ENCODE peak calls at places on chromosome 6, in ten cellular contexts. P, R, O, L, Q, E, J, U, H and X are unnamed samples.

GRCh38 chr6:20640181-20640580 is 105.9 kb downstream of the CDKAL1 start:
- DNase-seq in L (no peak), U (no peak), P (no peak), E (no peak), R (no peak), O (no peak), H (no peak), J (no peak), Q (no peak), X (no peak)

GRCh38 chr6:132190815-132191175 is 210.5 kb downstream of the MOXD1 start:
- DNase-seq in J (peak), U (peak), L (no peak), Q (no peak), E (peak), R (no peak), H (no peak), O (no peak), P (no peak), X (peak)

GRCh38 chr6:71929047-71929446 is 42.7 kb downstream of the RIMS1 start:
- DNase-seq in J (no peak), O (peak), H (no peak), Q (no peak), E (no peak), P (no peak), U (no peak), L (no peak), R (no peak), X (no peak)

GRCh38 chr6:71982385-71982784 is 96.0 kb downstream of the RIMS1 start:
- DNase-seq in J (no peak), L (no peak), R (no peak), H (no peak), P (no peak), Q (no peak), U (no peak), O (no peak), E (no peak), X (no peak)

GRCh38 chr6:167707686-167708500 is 118.8 kb upstream of the AFDN start:
- DNase-seq in H (no peak), E (no peak), J (no peak), P (no peak), Q (peak), O (no peak), R (no peak), U (no peak), L (no peak), X (no peak)

GRCh38 chr6:36678488-36679042 is at the start of gene CDKN1A:
- DNase-seq in L (peak), U (peak), E (no peak), R (peak), H (peak), P (peak), J (peak), Q (peak), O (peak), X (peak)

GRCh38 chr6:151036869-151037680 is 171.6 kb downstream of the MTHFD1L start:
- DNase-seq in E (no peak), H (no peak), P (no peak), L (no peak), U (no peak), O (no peak), Q (no peak), J (peak), R (no peak), X (no peak)

GRCh38 chr6:71043902-71044301 is 87.0 kb upstream of the B3GAT2 start:
- DNase-seq in P (no peak), J (peak), Q (no peak), O (peak), L (no peak), E (no peak), U (no peak), H (no peak), R (no peak), X (no peak)

GRCh38 chr6:28794175-28795002 is 129.4 kb downstream of the TRIM27 start:
- DNase-seq in U (peak), E (no peak), H (peak), R (no peak), O (peak), J (peak), P (peak), Q (no peak), L (no peak), X (peak)

GRCh38 chr6:89986650-89987074 is 92.4 kb downstream of the GJA10 start:
- DNase-seq in O (no peak), Q (no peak), L (no peak), J (peak), U (no peak), E (peak), P (no peak), H (peak), R (no peak), X (peak)

GRCh38 chr6:44265843-44266233 is 487 bp upstream of the NFKBIE start:
- DNase-seq in E (no peak), Q (no peak), R (no peak), H (no peak), L (no peak), O (no peak), P (no peak), J (no peak), U (no peak), X (no peak)

GRCh38 chr6:53921639-53922038 is 126.8 kb downstream of the LRRC1 start:
- DNase-seq in L (no peak), E (no peak), U (no peak), H (no peak), J (no peak), Q (no peak), P (no peak), R (no peak), O (no peak), X (no peak)

GRCh38 chr6:156557269-156557885 is 219.8 kb upstream of the ARID1B start:
- DNase-seq in R (no peak), L (no peak), Q (no peak), P (peak), J (no peak), H (peak), E (no peak), O (peak), U (peak), X (no peak)

GRCh38 chr6:52155791-52156576 is 30.2 kb upstream of the IL17A start:
- DNase-seq in L (peak), U (no peak), O (peak), H (no peak), R (no peak), J (no peak), P (no peak), Q (no peak), E (no peak), X (no peak)
- H3K4me3 ChIP-seq in L (no peak), U (no peak), O (no peak), H (no peak), R (no peak), J (no peak), P (no peak), Q (no peak), E (no peak), X (no peak)

DNA sequence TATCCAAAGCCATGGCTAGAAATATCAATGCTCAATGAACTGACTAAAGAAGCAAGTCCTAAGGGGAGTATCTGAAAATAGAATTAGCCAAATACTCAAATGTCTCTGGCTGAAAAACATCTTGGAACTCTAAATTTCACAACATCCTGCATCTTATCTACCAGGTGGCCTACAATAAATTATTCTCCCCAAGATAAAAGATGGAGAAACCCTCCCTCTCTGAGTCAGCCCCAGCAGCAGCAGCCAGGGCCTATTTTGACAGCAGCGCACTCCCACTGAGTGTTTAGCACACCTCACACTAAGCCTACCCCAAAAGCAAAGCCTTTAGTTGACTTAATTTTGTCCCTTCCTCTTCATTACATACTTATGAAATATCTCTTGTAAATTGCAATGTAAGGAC is 5.9 kb downstream of the CALHM6 start:
- DNase-seq in J (peak), U (peak), R (no peak), P (no peak), E (no peak), Q (no peak), H (no peak), L (no peak), O (no peak), X (no peak)
- H3K4me3 ChIP-seq in J (no peak), U (no peak), R (no peak), P (no peak), E (no peak), Q (no peak), H (no peak), L (no peak), O (no peak), X (no peak)

DNA sequence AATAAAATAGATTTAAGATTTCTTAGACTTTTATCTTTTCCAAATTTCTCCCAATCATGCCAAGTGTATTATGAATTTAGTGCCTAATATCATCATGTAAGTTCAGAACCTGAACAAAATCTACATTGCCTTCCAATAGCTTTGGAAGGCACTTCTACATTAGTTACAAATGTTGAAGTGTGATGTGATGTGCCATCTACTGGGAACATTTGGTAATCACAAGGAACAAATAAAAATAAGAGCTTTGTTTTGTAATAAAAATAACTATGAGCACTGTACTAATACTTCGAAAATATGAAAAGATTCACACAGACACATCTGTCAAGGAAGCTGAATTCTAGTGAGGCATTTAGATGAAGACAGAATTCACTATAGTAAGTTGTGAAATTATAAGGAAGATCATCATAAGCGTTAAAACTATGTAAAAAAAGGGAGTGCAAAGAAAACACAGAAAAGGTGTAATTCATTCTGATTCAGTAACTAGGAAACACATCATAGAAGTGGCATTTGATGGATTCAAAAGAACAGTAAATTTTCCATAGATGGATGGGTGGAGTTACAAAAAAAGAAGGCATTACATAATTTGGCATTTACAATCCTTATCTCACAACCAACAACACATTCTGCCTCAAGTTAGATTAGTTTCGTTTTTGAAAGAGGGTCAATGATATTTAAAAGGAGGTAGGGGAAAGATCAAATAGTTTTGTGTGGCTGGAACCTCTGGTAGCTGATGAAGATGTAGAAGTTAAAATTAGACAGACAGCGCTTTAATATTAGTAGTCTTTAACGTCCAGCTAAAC is 161.0 kb downstream of the ASCC3 start:
- DNase-seq in R (no peak), E (no peak), L (peak), H (no peak), P (peak), U (peak), J (peak), Q (no peak), O (peak), X (peak)
- H3K4me3 ChIP-seq in R (no peak), E (no peak), L (no peak), H (no peak), P (no peak), U (peak), J (peak), Q (no peak), O (no peak), X (no peak)

GRCh38 chr6:4909063-4909645 is 94.7 kb downstream of the RPP40 start:
- DNase-seq in L (no peak), Q (no peak), P (no peak), H (no peak), O (no peak), U (no peak), R (no peak), E (no peak), J (no peak), X (no peak)

GRCh38 chr6:4908062-4908461 is 95.8 kb downstream of the RPP40 start:
- DNase-seq in P (no peak), H (no peak), E (no peak), L (no peak), Q (no peak), U (no peak), J (no peak), R (no peak), O (no peak), X (no peak)

GRCh38 chr6:4906293-4906941 is 97.4 kb downstream of the RPP40 start:
- DNase-seq in J (no peak), H (no peak), L (peak), E (no peak), U (no peak), O (no peak), Q (no peak), R (no peak), P (no peak), X (no peak)

GRCh38 chr6:4906942-4907300 is 96.9 kb downstream of the RPP40 start:
- DNase-seq in U (peak), E (no peak), L (no peak), Q (no peak), P (no peak), O (no peak), J (no peak), R (no peak), H (no peak), X (no peak)

DNA sequence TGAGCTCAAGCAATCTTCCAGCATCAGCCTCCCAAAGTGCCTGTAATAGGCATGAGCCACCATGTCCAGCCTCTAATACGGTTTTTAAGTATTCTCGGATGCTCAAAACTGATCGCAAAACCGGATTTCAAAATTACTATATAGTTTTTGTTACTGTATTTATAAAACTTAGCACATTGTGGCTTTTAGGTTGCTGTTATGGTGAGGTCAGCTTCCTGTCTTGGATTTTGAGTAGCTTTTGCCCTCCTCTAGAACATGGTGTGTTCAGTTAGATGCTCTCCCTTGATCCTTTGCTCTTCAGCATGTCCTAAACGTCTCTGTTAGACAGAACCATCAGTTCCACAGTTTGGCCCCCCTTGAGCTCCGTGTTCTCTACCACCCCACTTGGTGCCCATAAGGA is 96.2 kb downstream of the RPP40 start:
- DNase-seq in U (no peak), Q (no peak), L (peak), R (no peak), O (no peak), E (no peak), J (no peak), P (no peak), H (no peak), X (no peak)
- H3K4me3 ChIP-seq in U (no peak), Q (no peak), L (no peak), R (no peak), O (no peak), E (no peak), J (no peak), P (no peak), H (no peak), X (no peak)

GRCh38 chr6:134394141-134394648 is 76.3 kb upstream of the SGK1 start:
- DNase-seq in H (no peak), J (no peak), E (no peak), R (no peak), Q (no peak), U (no peak), O (no peak), L (no peak), P (no peak), X (no peak)

GRCh38 chr6:134398453-134398852 is 80.5 kb upstream of the SGK1 start:
- DNase-seq in H (no peak), L (no peak), P (no peak), O (no peak), E (no peak), U (no peak), R (no peak), J (no peak), Q (no peak), X (no peak)

GRCh38 chr6:134394905-134395304 is 77.0 kb upstream of the SGK1 start:
- DNase-seq in Q (no peak), P (no peak), R (no peak), U (no peak), E (no peak), L (no peak), O (no peak), J (no peak), H (no peak), X (no peak)

GRCh38 chr6:134400941-134401340 is 83.0 kb upstream of the SGK1 start:
- DNase-seq in Q (no peak), E (no peak), R (no peak), O (no peak), J (no peak), L (no peak), U (no peak), P (no peak), H (no peak), X (no peak)

GRCh38 chr6:134397674-134398073 is 79.8 kb upstream of the SGK1 start:
- DNase-seq in J (no peak), H (no peak), O (no peak), L (no peak), Q (no peak), E (no peak), U (no peak), P (no peak), R (no peak), X (no peak)
- H3K4me3 ChIP-seq in J (no peak), H (no peak), O (no peak), L (no peak), Q (no peak), E (no peak), U (no peak), P (no peak), R (no peak), X (no peak)